ENCODE peak calls at places on chromosomes 13 and 19, in seven cellular contexts. D is stimulated activated CD4-positive, alpha-beta T cell treated with anti-CD3 and anti-CD28 coated beads, Interleukin-1b, Interleukin-23, amount 100 ng/mL, for 1 hour; R is T-helper 1 cell; A is NCI-H774; W is left colon; G is neural crest cell; I is cardiac muscle cell. H is an unnamed sample.

GRCh38 chr13:68176486-68176885 is 946.4 kb upstream of the PCDH9 start:
- DNase-seq in D (no peak), R (no peak), A (no peak), W (no peak), G (no peak), I (no peak), H (no peak)

GRCh38 chr13:41622545-41623429 is 165.4 kb downstream of the RGCC start:
- DNase-seq in D (no peak), R (no peak), A (no peak), W (no peak), G (no peak), I (no peak), H (no peak)

GRCh38 chr19:15241259-15241658 is 9.0 kb upstream of the EPHX3 start:
- DNase-seq in D (no peak), R (no peak), A (no peak), W (no peak), G (no peak), I (no peak), H (no peak)

GRCh38 chr13:82092312-82092711 is 1751.4 kb upstream of the SPRY2 start:
- DNase-seq in D (no peak), R (no peak), A (no peak), W (no peak), G (no peak), I (no peak), H (no peak)

GRCh38 chr13:104987621-104988020 is 1547.8 kb downstream of the EFNB2 start:
- DNase-seq in D (no peak), R (no peak), A (no peak), W (no peak), G (no peak), I (no peak), H (no peak)

GRCh38 chr19:5988520-5989387 is 10.8 kb upstream of the RANBP3 start:
- DNase-seq in D (no peak), R (no peak), A (no peak), W (no peak), G (no peak), I (peak), H (no peak)

GRCh38 chr19:33498391-33499000 is 23.1 kb downstream of the PEPD start:
- DNase-seq in D (no peak), R (no peak), A (no peak), W (no peak), G (no peak), I (no peak), H (no peak)

GRCh38 chr19:45866400-45867176 is 2.5 kb downstream of the FOXA3 start:
- DNase-seq in D (no peak), R (no peak), A (no peak), W (peak), G (no peak), I (no peak), H (no peak)

GRCh38 chr19:870314-870713 is 10.8 kb downstream of the CFD start:
- DNase-seq in D (no peak), R (no peak), A (no peak), W (no peak), G (no peak), I (no peak), H (no peak)

GRCh38 chr13:39364797-39365468 is 238.1 kb downstream of the LHFPL6 start:
- DNase-seq in D (no peak), R (no peak), A (no peak), W (no peak), G (no peak), I (peak), H (no peak)

GRCh38 chr19:53103903-53104203 is 631 bp upstream of the ZNF160 start:
- DNase-seq in D (no peak), R (no peak), A (no peak), W (no peak), G (no peak), I (no peak), H (no peak)

GRCh38 chr19:3471954-3472655 is 8.2 kb downstream of the SMIM24 start:
- DNase-seq in D (no peak), R (peak), A (no peak), W (peak), G (peak), I (peak), H (no peak)

GRCh38 chr19:33518541-33518940 is 3.0 kb downstream of the PEPD start:
- DNase-seq in D (no peak), R (no peak), A (no peak), W (no peak), G (no peak), I (no peak), H (no peak)

GRCh38 chr19:41897820-41898219 is 14.8 kb downstream of the ARHGEF1 start:
- DNase-seq in D (no peak), R (no peak), A (no peak), W (no peak), G (no peak), I (no peak), H (no peak)

H was measured in type B pancreatic cell.